ENCODE peak calls at places on chromosomes 11 and 22, in five cellular contexts. F, M, W, O and I are unnamed samples.

GRCh38 chr22:23058063-23058462 is 12.3 kb upstream of the GNAZ start:
- DNase-seq in M (no peak), F (no peak), O (no peak), W (no peak), I (no peak)

GRCh38 chr11:2445948-2446551 is 1.2 kb downstream of the KCNQ1 start:
- DNase-seq in W (no peak), M (no peak), O (no peak), F (no peak), I (no peak)

GRCh38 chr22:27130949-27131745 is 473.8 kb downstream of the MIAT start:
- DNase-seq in M (no peak), W (no peak), F (no peak), O (no peak), I (no peak)

GRCh38 chr11:64267207-64267945 is 16.0 kb downstream of the PLCB3 start:
- DNase-seq in M (no peak), O (no peak), W (no peak), F (no peak), I (no peak)

GRCh38 chr11:110890995-110891394 is 178.8 kb upstream of the ARHGAP20 start:
- DNase-seq in F (no peak), W (no peak), O (no peak), M (no peak), I (no peak)

GRCh38 chr11:12287374-12288211 is 89.8 kb upstream of the PARVA start:
- DNase-seq in M (no peak), F (no peak), O (no peak), W (peak), I (peak)

GRCh38 chr11:67233584-67234190 is 32.6 kb upstream of the GRK2 start:
- DNase-seq in F (no peak), W (no peak), O (no peak), M (no peak), I (no peak)

GRCh38 chr11:111298466-111299110 is at the start of gene POU2AF3:
- DNase-seq in F (no peak), O (no peak), W (no peak), M (no peak), I (no peak)

GRCh38 chr22:45880732-45881523 is 96.0 kb downstream of the WNT7B start:
- DNase-seq in M (no peak), O (no peak), W (no peak), F (no peak), I (no peak)

GRCh38 chr11:46728659-46729040 is 9.6 kb downstream of the F2 start:
- DNase-seq in O (no peak), M (no peak), W (no peak), F (no peak), I (no peak)

GRCh38 chr22:44847892-44848291 is 95.5 kb downstream of the ARHGAP8 start:
- DNase-seq in O (no peak), W (no peak), M (no peak), F (no peak), I (no peak)

GRCh38 chr11:126173257-126173656 is 38.2 kb downstream of the RPUSD4 start:
- DNase-seq in M (no peak), W (no peak), F (no peak), O (no peak), I (peak)

GRCh38 chr11:134071766-134072403 is 3.0 kb downstream of the JAM3 start:
- DNase-seq in O (no peak), M (no peak), W (no peak), F (no peak), I (no peak)

GRCh38 chr22:36103891-36104290 is 56.7 kb downstream of the APOL3 start:
- DNase-seq in M (no peak), W (no peak), F (no peak), O (no peak), I (no peak)

GRCh38 chr11:43518407-43519165 is 159.9 kb downstream of the TTC17 start:
- DNase-seq in F (no peak), M (no peak), O (no peak), W (no peak), I (no peak)

GRCh38 chr22:37019309-37020191 is at the start of the genes MPST and TST:
- DNase-seq in W (peak), M (peak), O (no peak), F (peak), I (peak)

GRCh38 chr11:130413383-130414106 is 14.9 kb downstream of the ADAMTS8 start:
- DNase-seq in W (peak), O (no peak), M (no peak), F (no peak), I (no peak)

GRCh38 chr22:36027579-36027959 is 1.1 kb downstream of the RBFOX2 start:
- DNase-seq in O (no peak), F (no peak), W (no peak), M (peak), I (peak)

GRCh38 chr11:129643031-129643721 is 172.5 kb upstream of the TMEM45B start:
- DNase-seq in M (no peak), F (no peak), W (no peak), O (no peak), I (no peak)

GRCh38 chr11:94129505-94130335 is 1.1 kb downstream of the PANX1 start:
- DNase-seq in O (no peak), M (peak), W (no peak), F (peak), I (peak)

GRCh38 chr11:19753451-19754041 is 40.9 kb downstream of the NAV2 start:
- DNase-seq in F (no peak), M (no peak), W (no peak), O (no peak), I (no peak)

GRCh38 chr22:42300286-42301071 is 30.0 kb upstream of the TCF20 start:
- DNase-seq in M (peak), W (no peak), O (no peak), F (no peak), I (peak)

GRCh38 chr11:134388590-134388989 is 23.5 kb downstream of the B3GAT1 start:
- DNase-seq in F (no peak), O (no peak), W (no peak), M (no peak), I (no peak)

GRCh38 chr11:80993561-80993960 is 1552.7 kb upstream of the TENM4 start:
- DNase-seq in W (no peak), M (no peak), O (no peak), F (no peak), I (no peak)

GRCh38 chr11:47587039-47587675 is 679 bp downstream of the FAM180B start:
- DNase-seq in W (no peak), M (no peak), F (no peak), O (no peak), I (no peak)

GRCh38 chr22:45077286-45077685 is 67.5 kb upstream of the PHF21B start:
- DNase-seq in F (no peak), W (no peak), M (no peak), O (no peak), I (no peak)

GRCh38 chr22:29704528-29705285 is 15.1 kb upstream of the CABP7 start:
- DNase-seq in W (no peak), M (no peak), F (no peak), O (no peak), I (no peak)

GRCh38 chr11:115425243-115425642 is 79.0 kb downstream of the CADM1 start:
- DNase-seq in F (no peak), M (no peak), O (no peak), W (no peak), I (no peak)

GRCh38 chr22:23718371-23719165 is 27.8 kb downstream of the RGL4 start:
- DNase-seq in O (no peak), F (no peak), W (no peak), M (no peak), I (no peak)

GRCh38 chr11:130449246-130449990 is 973 bp downstream of the ADAMTS15 start:
- DNase-seq in O (no peak), W (no peak), F (no peak), M (no peak), I (no peak)

GRCh38 chr22:25970348-25970995 is 198.8 kb upstream of the SEZ6L start:
- DNase-seq in M (no peak), W (no peak), O (no peak), F (no peak), I (no peak)

GRCh38 chr11:118436639-118437045 is 350 bp downstream of the KMT2A start:
- DNase-seq in M (peak), F (no peak), W (no peak), O (no peak), I (no peak)

GRCh38 chr22:41445171-41446056 is 1.2 kb downstream of the TOB2 start:
- DNase-seq in M (peak), W (no peak), F (peak), O (no peak), I (peak)